ENCODE peak calls at places on chromosomes 6 and 20, in seven cellular contexts. C is transverse colon, X is prostate gland, R is uterus, F is testis, U is right lobe of liver, O is endothelial cell of umbilical vein. H is an unnamed sample.

GRCh38 chr6:125858427-125859320 is 67.9 kb downstream of the NCOA7 start:
- DNase-seq in C (peak), X (peak), R (peak), F (peak), U (peak), O (peak), H (peak)

GRCh38 chr6:127967708-127968107 is 66.8 kb upstream of the THEMIS start:
- DNase-seq in C (no peak), X (no peak), R (no peak), F (no peak), U (no peak), O (no peak), H (no peak)

GRCh38 chr20:25327521-25328235 is 63.0 kb downstream of the ABHD12 start:
- DNase-seq in C (no peak), X (no peak), R (no peak), F (no peak), U (no peak), O (no peak), H (no peak)

GRCh38 chr6:45049188-45049843 is 278.8 kb upstream of the RUNX2 start:
- DNase-seq in C (no peak), X (no peak), R (no peak), F (no peak), U (no peak), O (peak), H (no peak)

GRCh38 chr6:54817834-54818233 is 28.7 kb upstream of the FAM83B start:
- DNase-seq in C (no peak), X (no peak), R (no peak), F (no peak), U (no peak), O (no peak), H (no peak)

GRCh38 chr6:1237636-1238035 is 74.3 kb upstream of the FOXQ1 start:
- DNase-seq in C (no peak), X (no peak), R (no peak), F (no peak), U (no peak), O (no peak), H (no peak)

GRCh38 chr6:25689966-25690365 is 38.0 kb downstream of the SCGN start:
- DNase-seq in C (no peak), X (no peak), R (no peak), F (no peak), U (no peak), O (no peak), H (no peak)

GRCh38 chr6:31272431-31272830 is 539 bp upstream of the HLA-C start:
- DNase-seq in C (no peak), X (no peak), R (no peak), F (no peak), U (no peak), O (no peak), H (no peak)

GRCh38 chr20:19583532-19584175 is 174.4 kb upstream of the RIN2 start:
- DNase-seq in C (peak), X (peak), R (peak), F (peak), U (peak), O (peak), H (peak)

GRCh38 chr6:67608099-67608749 is 1026.9 kb upstream of the ADGRB3 start:
- DNase-seq in C (no peak), X (no peak), R (no peak), F (no peak), U (no peak), O (no peak), H (no peak)

GRCh38 chr6:13474360-13474759 is 13.0 kb downstream of the GFOD1 start:
- DNase-seq in C (no peak), X (no peak), R (no peak), F (no peak), U (no peak), O (no peak), H (no peak)

GRCh38 chr20:33027769-33028751 is 3.4 kb upstream of the BPIFB6 start:
- DNase-seq in C (no peak), X (no peak), R (no peak), F (no peak), U (no peak), O (no peak), H (no peak)
- H3K27ac ChIP-seq in C (no peak), X (no peak), R (no peak), F (no peak), U (no peak), O (no peak), H (no peak)

DNA sequence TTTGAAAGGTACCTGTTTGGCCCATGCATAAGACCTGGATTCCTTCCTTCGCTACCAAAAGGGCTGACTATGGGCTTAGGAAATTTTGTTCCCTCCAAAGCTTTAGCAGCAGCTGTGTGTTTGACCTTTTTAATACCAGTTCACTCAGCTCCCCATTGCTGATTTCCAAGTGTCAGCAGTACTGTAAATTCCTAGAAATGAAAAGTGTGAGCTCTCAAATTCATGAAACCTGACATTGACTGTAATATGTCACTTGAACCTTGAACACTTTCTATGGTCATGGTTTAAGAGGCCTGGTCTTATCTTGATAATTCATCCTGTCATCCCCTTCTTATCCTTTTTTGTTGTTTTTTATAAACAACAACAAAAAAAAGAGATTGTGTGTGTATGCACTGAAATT is 31.7 kb downstream of the STAU1 start:
- DNase-seq in C (no peak), X (no peak), R (no peak), F (no peak), U (no peak), O (no peak), H (no peak)
- TF ChIP-seq POLR2A in C (no peak), X (no peak), R (no peak), F (no peak), U (no peak), O (no peak), H (no peak)

GRCh38 chr6:72522735-72523141 is 99.1 kb upstream of the KCNQ5 start:
- DNase-seq in C (no peak), X (no peak), R (no peak), F (no peak), U (no peak), O (no peak), H (no peak)
- H3K27ac ChIP-seq in C (no peak), X (no peak), R (no peak), F (no peak), U (no peak), O (no peak), H (no peak)

GRCh38 chr6:29811377-29811776 is 16.2 kb upstream of the HLA-G start:
- DNase-seq in C (no peak), X (no peak), R (no peak), F (no peak), U (no peak), O (no peak), H (no peak)

GRCh38 chr6:29809249-29809648 is 18.4 kb upstream of the HLA-G start:
- DNase-seq in C (no peak), X (no peak), R (no peak), F (no peak), U (no peak), O (no peak), H (no peak)

GRCh38 chr6:29810371-29810770 is 17.3 kb upstream of the HLA-G start:
- DNase-seq in C (no peak), X (peak), R (no peak), F (no peak), U (no peak), O (no peak), H (no peak)

GRCh38 chr6:29806387-29806786 is 21.2 kb upstream of the HLA-G start:
- DNase-seq in C (no peak), X (no peak), R (no peak), F (no peak), U (no peak), O (no peak), H (no peak)
- TF ChIP-seq POLR2A in C (no peak), X (no peak), R (no peak), F (no peak), U (no peak), O (no peak), H (no peak)

DNA sequence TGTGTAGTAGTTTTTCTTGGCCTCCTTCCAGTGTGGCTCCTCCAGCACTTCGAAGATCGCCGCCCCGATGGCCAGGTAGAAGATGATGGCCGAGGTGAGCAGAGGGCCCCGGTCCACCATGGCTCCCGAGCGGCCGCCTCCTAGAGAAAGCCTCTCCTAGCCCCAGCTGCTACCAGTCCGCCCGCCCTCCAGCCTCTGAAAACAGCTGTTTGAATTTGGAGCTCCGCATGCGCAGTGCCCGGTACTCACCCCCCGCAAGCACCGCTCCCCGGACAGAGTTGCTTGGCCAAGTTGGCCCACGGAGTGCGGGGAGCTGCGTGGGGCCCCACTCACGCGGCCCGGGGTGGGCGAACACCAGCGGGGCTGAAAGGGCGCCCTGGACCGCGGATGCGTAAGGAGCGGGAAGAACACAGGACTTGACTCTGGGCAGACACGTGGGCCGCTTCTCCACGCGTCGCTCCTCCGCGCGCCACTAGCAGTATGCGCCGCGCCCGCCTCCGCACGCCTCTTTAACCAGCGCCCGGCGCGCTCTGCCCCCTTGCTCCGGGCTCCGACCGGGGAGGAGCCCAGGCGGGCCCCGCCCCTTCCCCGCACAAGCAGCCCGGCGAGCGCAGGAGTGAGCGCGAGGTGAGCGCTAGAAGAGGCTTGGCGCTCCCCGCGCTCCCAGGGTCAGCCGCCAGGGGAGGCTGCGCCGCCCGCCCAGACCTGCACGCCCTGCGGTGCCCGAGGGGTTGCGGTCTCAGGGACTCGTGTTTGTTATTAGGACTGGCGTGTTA is at the start of gene KCNK5:
- DNase-seq in C (peak), X (peak), R (peak), F (peak), U (peak), O (peak), H (no peak)
- H3K27ac ChIP-seq in C (peak), X (no peak), R (no peak), F (no peak), U (peak), O (no peak), H (peak)

GRCh38 chr6:169424821-169425240 is 171.2 kb upstream of the THBS2 start:
- DNase-seq in C (no peak), X (no peak), R (no peak), F (peak), U (no peak), O (no peak), H (no peak)
- TF ChIP-seq POLR2A in C (no peak), X (no peak), R (no peak), F (no peak), U (no peak), O (no peak), H (no peak)

GRCh38 chr6:116398366-116399005 is 27.7 kb downstream of the DSE start:
- DNase-seq in C (no peak), X (no peak), R (no peak), F (no peak), U (no peak), O (peak), H (no peak)
- H3K27ac ChIP-seq in C (peak), X (no peak), R (peak), F (no peak), U (no peak), O (no peak), H (peak)

GRCh38 chr20:57134804-57135203 is 131.6 kb downstream of the BMP7 start:
- DNase-seq in C (no peak), X (no peak), R (no peak), F (no peak), U (no peak), O (no peak), H (no peak)

GRCh38 chr20:57135875-57136274 is 130.6 kb downstream of the BMP7 start:
- DNase-seq in C (no peak), X (no peak), R (no peak), F (peak), U (no peak), O (no peak), H (no peak)

GRCh38 chr20:57136734-57137133 is 129.7 kb downstream of the BMP7 start:
- DNase-seq in C (no peak), X (no peak), R (no peak), F (no peak), U (no peak), O (no peak), H (no peak)

GRCh38 chr20:57131601-57132391 is 134.6 kb downstream of the BMP7 start:
- DNase-seq in C (no peak), X (no peak), R (no peak), F (no peak), U (no peak), O (no peak), H (no peak)

DNA sequence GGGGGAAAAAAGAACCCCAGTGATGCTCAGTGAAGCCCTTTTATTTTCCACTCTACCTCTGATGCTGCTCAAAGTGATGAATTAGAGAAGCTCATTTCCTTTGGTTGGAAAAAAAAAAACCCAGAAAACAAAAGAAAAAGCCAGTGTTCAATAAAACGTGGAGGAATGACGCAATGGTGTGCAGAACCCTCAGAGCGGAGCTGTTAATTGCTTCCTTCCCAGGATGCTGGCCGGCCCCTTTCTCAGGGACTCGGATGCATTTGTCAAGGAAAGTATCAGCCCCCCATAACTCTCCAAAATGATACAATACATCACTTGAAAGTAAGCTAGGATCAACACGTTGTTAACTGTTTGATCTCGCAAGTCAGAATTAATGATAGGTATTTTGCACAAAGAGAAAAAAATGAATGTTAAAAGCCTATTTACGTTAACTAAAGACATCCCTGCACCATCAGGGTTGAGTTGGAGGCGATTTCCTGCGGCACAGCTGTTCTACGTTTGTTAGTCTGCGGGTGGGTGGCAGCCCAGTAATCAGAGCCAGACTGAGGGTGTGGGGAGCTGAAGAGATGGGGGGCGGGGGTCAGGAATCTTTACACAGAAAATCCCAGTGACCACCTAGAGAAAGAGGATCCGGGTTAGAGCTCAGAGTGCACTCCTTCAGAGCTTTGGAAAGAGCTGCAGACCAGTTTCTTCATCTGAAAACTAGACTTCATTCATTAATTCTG is 132.4 kb downstream of the BMP7 start:
- DNase-seq in C (no peak), X (no peak), R (no peak), F (no peak), U (no peak), O (no peak), H (no peak)
- TF ChIP-seq POLR2A in C (no peak), X (no peak), R (no peak), F (no peak), U (no peak), O (no peak), H (no peak)

GRCh38 chr6:37243816-37244370 is 13.7 kb upstream of the TBC1D22B start:
- DNase-seq in C (no peak), X (no peak), R (no peak), F (no peak), U (no peak), O (no peak), H (no peak)

GRCh38 chr6:37243131-37243815 is 14.3 kb upstream of the TBC1D22B start:
- DNase-seq in C (no peak), X (no peak), R (no peak), F (no peak), U (no peak), O (no peak), H (no peak)

GRCh38 chr6:37241131-37241530 is 16.4 kb upstream of the TBC1D22B start:
- DNase-seq in C (no peak), X (no peak), R (no peak), F (no peak), U (no peak), O (no peak), H (no peak)

GRCh38 chr6:37242042-37242428 is 15.5 kb upstream of the TBC1D22B start:
- DNase-seq in C (no peak), X (no peak), R (no peak), F (no peak), U (no peak), O (no peak), H (no peak)

GRCh38 chr6:37242429-37243052 is 15.0 kb upstream of the TBC1D22B start:
- DNase-seq in C (no peak), X (peak), R (peak), F (no peak), U (no peak), O (peak), H (no peak)
- H3K27ac ChIP-seq in C (peak), X (peak), R (peak), F (peak), U (no peak), O (peak), H (peak)

DNA sequence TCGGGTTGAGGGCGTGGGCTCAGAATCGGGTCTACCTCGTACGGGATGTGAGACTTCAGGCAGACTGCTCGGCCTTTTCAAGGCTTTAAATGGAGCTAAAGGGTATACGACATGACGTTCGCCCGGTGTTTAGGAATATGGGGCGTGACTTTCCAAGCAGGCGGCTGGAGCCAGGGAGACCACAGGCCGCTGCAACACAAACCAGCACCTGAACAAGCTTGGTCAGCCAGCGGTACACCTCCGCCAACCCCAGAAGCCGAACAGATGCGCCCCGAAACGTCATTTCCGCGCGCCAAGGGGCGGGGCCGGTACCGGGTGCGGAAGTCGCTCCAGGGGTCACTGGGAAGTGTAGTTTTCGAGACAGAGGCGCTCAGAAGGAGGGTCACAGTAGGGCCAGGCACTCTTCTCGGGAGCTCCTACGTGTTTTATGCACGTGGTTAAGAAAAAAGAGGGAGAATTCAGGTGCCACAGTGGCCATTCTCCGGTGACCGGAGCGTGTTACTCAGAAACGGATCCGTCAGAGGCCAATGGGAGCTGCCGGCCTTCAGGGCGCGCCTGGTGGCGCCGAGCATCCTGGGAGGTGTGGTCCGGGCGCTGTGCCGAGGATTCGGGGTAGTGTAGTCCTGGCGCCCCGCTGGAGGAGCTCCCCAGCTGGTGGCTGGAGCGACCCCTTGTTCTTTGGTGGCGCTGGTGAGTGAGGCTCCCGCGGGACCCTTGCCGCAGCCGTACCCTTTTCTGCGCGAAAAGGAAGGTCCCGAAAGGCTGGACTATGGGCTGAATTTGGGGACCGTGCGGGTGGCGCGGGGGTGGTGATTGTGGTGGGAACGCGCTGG is at the start of gene ZNF133:
- DNase-seq in C (peak), X (peak), R (peak), F (peak), U (peak), O (peak), H (peak)
- TF ChIP-seq POLR2A in C (peak), X (peak), R (peak), F (peak), U (peak), O (peak), H (peak)